ENCODE peak calls at places on chromosomes 13 and 19, in seven cellular contexts. F is IMR-90; K is heart left ventricle; W is effector memory CD4-positive, alpha-beta T cell; J is mesendoderm; E is stomach; S is lower lobe of right lung. B is an unnamed sample.
A peak's percentile ranks its signal among the peaks of the same experiment; 100 is the strongest.

GRCh38 chr19:33029746-33030303 is 34.9 kb downstream of the RHPN2 start:
- DNase-seq in F (no peak), K (no peak), W (no peak), J (no peak), E (no peak), S (no peak), B (no peak)

GRCh38 chr19:5593245-5593962 is 25.7 kb upstream of the TINCR start:
- DNase-seq in F (no peak), K (no peak), W (no peak), J (no peak), E (no peak), S (no peak), B (no peak)

GRCh38 chr13:51230473-51231105 is 8.4 kb downstream of the FAM124A start:
- DNase-seq in F (peak; percentile 7), K (no peak), W (no peak), J (no peak), E (peak; percentile 72), S (no peak), B (peak; percentile 80)

GRCh38 chr19:40257096-40257517 is 28.0 kb downstream of the AKT2 start:
- DNase-seq in F (no peak), K (peak; percentile 65), W (no peak), J (no peak), E (peak; percentile 47), S (no peak), B (peak; percentile 100)

GRCh38 chr13:106906431-106906996 is 338.6 kb upstream of the ARGLU1 start:
- DNase-seq in F (no peak), K (no peak), W (no peak), J (no peak), E (no peak), S (no peak), B (no peak)

GRCh38 chr13:112486386-112487126 is 101.4 kb downstream of the TUBGCP3 start:
- DNase-seq in F (peak; percentile 35), K (no peak), W (no peak), J (no peak), E (no peak), S (no peak), B (no peak)

GRCh38 chr19:9721861-9722260 is 46.7 kb downstream of the ZNF846 start:
- DNase-seq in F (no peak), K (no peak), W (no peak), J (peak; percentile 9), E (no peak), S (no peak), B (no peak)

GRCh38 chr13:84279166-84279565 is 396.9 kb upstream of the SLITRK1 start:
- DNase-seq in F (peak; percentile 1), K (no peak), W (no peak), J (no peak), E (no peak), S (no peak), B (no peak)

GRCh38 chr19:48308695-48309586 is 16.4 kb upstream of the EMP3 start:
- DNase-seq in F (no peak), K (no peak), W (no peak), J (peak; percentile 75), E (no peak), S (no peak), B (peak; percentile 54)

GRCh38 chr19:15636026-15636425 is 4.7 kb upstream of the CYP4F3 start:
- DNase-seq in F (no peak), K (no peak), W (no peak), J (no peak), E (no peak), S (no peak), B (no peak)

GRCh38 chr13:30608364-30608763 is 9.4 kb upstream of the USPL1 start:
- DNase-seq in F (no peak), K (no peak), W (no peak), J (no peak), E (no peak), S (no peak), B (no peak)

GRCh38 chr13:43786766-43787517 is at the start of gene ENOX1:
- DNase-seq in F (peak; percentile 74), K (peak; percentile 87), W (peak; percentile 2), J (peak; percentile 78), E (peak; percentile 49), S (peak; percentile 46), B (peak; percentile 44)

GRCh38 chr19:6271721-6272410 is 7.9 kb downstream of the MLLT1 start:
- DNase-seq in F (peak; percentile 74), K (peak; percentile 94), W (no peak), J (peak; percentile 51), E (peak; percentile 68), S (peak; percentile 72), B (peak; percentile 90)

GRCh38 chr13:40376296-40376849 is 290.1 kb downstream of the FOXO1 start:
- DNase-seq in F (no peak), K (no peak), W (no peak), J (no peak), E (no peak), S (no peak), B (no peak)

GRCh38 chr13:33742321-33742720 is 75.6 kb upstream of the RFC3 start:
- DNase-seq in F (no peak), K (no peak), W (no peak), J (no peak), E (no peak), S (no peak), B (no peak)

GRCh38 chr13:28826368-28826767 is 6.2 kb downstream of the MTUS2 start:
- DNase-seq in F (no peak), K (no peak), W (no peak), J (no peak), E (no peak), S (no peak), B (no peak)

GRCh38 chr13:28820099-28821051 is at the start of gene MTUS2:
- DNase-seq in F (no peak), K (no peak), W (no peak), J (peak; percentile 38), E (no peak), S (no peak), B (peak; percentile 23)

GRCh38 chr13:28819748-28820098 is 416 bp upstream of the MTUS2 start:
- DNase-seq in F (peak; percentile 32), K (peak; percentile 81), W (no peak), J (peak; percentile 77), E (peak; percentile 27), S (peak; percentile 59), B (peak; percentile 49)

GRCh38 chr13:28822161-28822560 is 2.0 kb downstream of the MTUS2 start:
- DNase-seq in F (no peak), K (no peak), W (no peak), J (no peak), E (no peak), S (no peak), B (no peak)

GRCh38 chr13:28822801-28823200 is 2.7 kb downstream of the MTUS2 start:
- DNase-seq in F (no peak), K (no peak), W (no peak), J (no peak), E (no peak), S (no peak), B (no peak)
- H3K4me1 ChIP-seq in F (peaks cover 6% of the 10 kb centered on the region), K (peaks cover 11% of the 10 kb centered on the region), W (peaks cover 7% of the 10 kb centered on the region), J (no peaks in the 10 kb centered on the region), E (peaks cover 10% of the 10 kb centered on the region), S (peaks cover 7% of the 10 kb centered on the region), B (peaks cover 7% of the 10 kb centered on the region)

DNA sequence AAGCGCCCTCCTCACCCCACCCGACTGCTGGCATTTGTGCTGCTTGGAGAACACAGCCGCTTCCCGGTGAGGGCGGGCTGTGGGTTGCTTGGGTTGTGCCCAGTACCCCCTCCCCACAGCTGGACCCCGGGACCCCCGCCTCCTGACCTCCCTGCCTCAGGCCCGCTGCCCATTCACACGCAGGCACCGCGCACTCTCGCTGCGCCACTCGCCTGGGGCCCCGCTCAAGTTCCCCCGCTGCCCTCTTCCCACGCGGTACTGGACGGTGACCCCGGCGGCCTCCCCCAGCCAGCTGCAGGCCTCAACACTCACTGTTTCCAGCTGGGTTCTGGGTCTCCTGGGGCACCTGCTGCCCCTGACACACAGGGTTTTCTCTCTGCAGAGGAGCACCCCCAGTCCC is 16.4 kb downstream of the PLEKHJ1 start:
- DNase-seq in F (no peak), K (no peak), W (no peak), J (no peak), E (no peak), S (no peak), B (no peak)
- H3K36me3 ChIP-seq in F (peaks cover 67% of the 10 kb centered on the region), K (peaks cover 95% of the 10 kb centered on the region), W (peaks cover 29% of the 10 kb centered on the region), J (peaks cover 8% of the 10 kb centered on the region), E (peaks cover 76% of the 10 kb centered on the region), S (peaks cover 99% of the 10 kb centered on the region), B (peaks cover 76% of the 10 kb centered on the region)

GRCh38 chr19:35744688-35745327 is 410 bp downstream of the U2AF1L4 start:
- DNase-seq in F (peak; percentile 94), K (peak; percentile 96), W (peak; percentile 91), J (peak; percentile 99), E (peak; percentile 96), S (peak; percentile 96), B (peak; percentile 96)

GRCh38 chr19:35746087-35746462 is 624 bp downstream of the PSENEN start:
- DNase-seq in F (no peak), K (no peak), W (no peak), J (no peak), E (no peak), S (no peak), B (no peak)

GRCh38 chr19:35744335-35744687 is 907 bp downstream of the U2AF1L4 start:
- DNase-seq in F (no peak), K (no peak), W (no peak), J (no peak), E (no peak), S (no peak), B (no peak)

GRCh38 chr19:35746556-35746955 is 1.1 kb downstream of the PSENEN start:
- DNase-seq in F (no peak), K (no peak), W (no peak), J (no peak), E (no peak), S (no peak), B (no peak)

GRCh38 chr19:35745328-35746086 is at the start of the genes PSENEN and U2AF1L4:
- DNase-seq in F (peak; percentile 100), K (peak; percentile 98), W (peak; percentile 97), J (peak; percentile 99), E (peak; percentile 98), S (peak; percentile 98), B (peak; percentile 98)
- H3K4me1 ChIP-seq in F (peaks cover 4% of the 10 kb centered on the region), K (peaks cover 54% of the 10 kb centered on the region), W (peaks cover 38% of the 10 kb centered on the region), J (no peaks in the 10 kb centered on the region), E (peaks cover 52% of the 10 kb centered on the region), S (peaks cover 56% of the 10 kb centered on the region), B (peaks cover 42% of the 10 kb centered on the region)

DNA sequence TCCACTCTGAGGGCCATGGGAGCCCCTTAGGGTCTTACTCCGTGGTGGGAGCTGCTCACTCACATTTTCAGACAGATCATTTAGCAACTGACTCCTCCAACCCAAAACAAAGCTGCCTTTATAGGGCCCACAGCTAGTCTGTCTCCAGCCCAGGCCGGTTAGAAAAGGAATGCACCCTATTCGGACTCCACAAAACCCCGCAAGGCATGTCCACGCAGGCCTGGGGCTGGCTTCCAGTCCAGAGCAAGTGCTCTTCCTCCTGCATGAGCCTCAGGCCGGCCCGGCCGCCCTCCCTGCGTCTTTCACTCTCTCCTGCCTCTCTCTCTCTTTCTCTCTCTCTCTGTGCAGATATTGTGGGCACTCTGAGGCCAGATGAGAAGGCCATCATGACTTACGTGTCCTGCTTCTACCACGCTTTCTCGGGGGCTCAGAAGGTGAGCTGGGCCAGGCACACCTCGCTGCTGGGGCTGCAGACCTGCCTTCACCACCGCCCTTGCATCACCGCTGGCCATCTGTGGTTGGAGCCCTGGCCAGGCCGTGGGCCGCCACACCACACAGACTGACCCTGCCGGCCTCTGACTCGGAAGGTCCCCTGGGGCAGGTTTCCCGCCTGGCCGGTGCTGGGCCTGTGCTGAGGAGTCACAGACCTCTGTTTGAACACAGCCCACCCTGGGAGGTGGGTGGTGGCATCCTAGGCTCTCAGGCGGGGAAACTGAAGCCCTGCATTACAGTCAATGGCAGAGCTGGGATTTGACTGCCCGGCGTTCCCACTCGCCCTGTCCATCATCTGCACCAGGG is 33.1 kb downstream of the CAPN12 start:
- DNase-seq in F (no peak), K (peak; percentile 79), W (no peak), J (no peak), E (no peak), S (no peak), B (no peak)
- H3K36me3 ChIP-seq in F (peaks cover 84% of the 10 kb centered on the region), K (peaks cover 99% of the 10 kb centered on the region), W (peaks cover 79% of the 10 kb centered on the region), J (peaks cover 41% of the 10 kb centered on the region), E (peaks cover 75% of the 10 kb centered on the region), S (peaks cover 98% of the 10 kb centered on the region), B (peaks cover 63% of the 10 kb centered on the region)

B was measured in thyroid gland.